ENCODE peak calls at places on chromosome 12, in four cellular contexts. One of them, this sample, is unnamed.

GRCh38 chr12:26106347-26106746 is 18.5 kb downstream of the BHLHE41 start:
- ATAC-seq in upper lobe of left lung: no peak
- ATAC-seq in K562: no peak
- ATAC-seq in HepG2: no peak
- ATAC-seq in this sample: no peak

GRCh38 chr12:67759829-67760228 is 111.3 kb downstream of the DYRK2 start:
- ATAC-seq in HepG2: no peak
- ATAC-seq in upper lobe of left lung: no peak
- ATAC-seq in K562: no peak
- ATAC-seq in this sample: no peak

GRCh38 chr12:118358607-118359540 is 13.8 kb downstream of the TAOK3 start:
- ATAC-seq in K562: peak; percentile 67
- ATAC-seq in upper lobe of left lung: peak; percentile 67
- ATAC-seq in HepG2: no peak
- ATAC-seq in this sample: no peak

GRCh38 chr12:127450822-127451221 is 816.1 kb upstream of the TMEM132C start:
- ATAC-seq in upper lobe of left lung: no peak
- ATAC-seq in HepG2: no peak
- ATAC-seq in K562: no peak
- ATAC-seq in this sample: no peak

GRCh38 chr12:89305373-89305772 is 46.9 kb downstream of the DUSP6 start:
- ATAC-seq in HepG2: no peak
- ATAC-seq in upper lobe of left lung: no peak
- ATAC-seq in K562: no peak
- ATAC-seq in this sample: no peak

GRCh38 chr12:54159140-54159539 is 29.6 kb downstream of the SMUG1 start:
- ATAC-seq in HepG2: peak; percentile 95
- ATAC-seq in upper lobe of left lung: no peak
- ATAC-seq in K562: peak; percentile 98
- ATAC-seq in this sample: no peak

GRCh38 chr12:110314308-110314707 is 33.3 kb downstream of the ATP2A2 start:
- ATAC-seq in K562: no peak
- ATAC-seq in HepG2: no peak
- ATAC-seq in upper lobe of left lung: no peak
- ATAC-seq in this sample: no peak

GRCh38 chr12:119594399-119594730 is 791 bp downstream of the TMEM233 start:
- ATAC-seq in upper lobe of left lung: peak; percentile 50
- ATAC-seq in HepG2: peak; percentile 56
- ATAC-seq in K562: no peak
- ATAC-seq in this sample: no peak

GRCh38 chr12:130909111-130909510 is 37.2 kb downstream of the RAN start:
- ATAC-seq in upper lobe of left lung: no peak
- ATAC-seq in K562: no peak
- ATAC-seq in HepG2: no peak
- ATAC-seq in this sample: no peak

GRCh38 chr12:106118-106561 is 39.6 kb downstream of the IQSEC3 start:
- ATAC-seq in K562: peak; percentile 6
- ATAC-seq in upper lobe of left lung: no peak
- ATAC-seq in HepG2: peak; percentile 49
- ATAC-seq in this sample: no peak

GRCh38 chr12:21828779-21829178 is 54.3 kb upstream of the KCNJ8 start:
- ATAC-seq in HepG2: no peak
- ATAC-seq in upper lobe of left lung: peak; percentile 16
- ATAC-seq in K562: no peak
- ATAC-seq in this sample: peak; percentile 69

GRCh38 chr12:20398720-20399119 is 30.4 kb downstream of the PDE3A start:
- ATAC-seq in upper lobe of left lung: peak; percentile 34
- ATAC-seq in K562: no peak
- ATAC-seq in HepG2: no peak
- ATAC-seq in this sample: no peak

GRCh38 chr12:17503742-17504141 is 586.3 kb downstream of the RERGL start:
- ATAC-seq in HepG2: no peak
- ATAC-seq in K562: no peak
- ATAC-seq in upper lobe of left lung: no peak
- ATAC-seq in this sample: no peak

GRCh38 chr12:58509116-58509885 is 411.0 kb downstream of the LRIG3 start:
- ATAC-seq in K562: no peak
- ATAC-seq in upper lobe of left lung: no peak
- ATAC-seq in HepG2: no peak
- ATAC-seq in this sample: no peak

GRCh38 chr12:103966736-103967135 is 1.1 kb downstream of the TDG start:
- ATAC-seq in HepG2: no peak
- ATAC-seq in upper lobe of left lung: no peak
- ATAC-seq in K562: no peak
- ATAC-seq in this sample: no peak

GRCh38 chr12:103973909-103974308 is 8.2 kb downstream of the TDG start:
- ATAC-seq in upper lobe of left lung: no peak
- ATAC-seq in HepG2: no peak
- ATAC-seq in K562: peak; percentile 17
- ATAC-seq in this sample: no peak

GRCh38 chr12:103965590-103966407 is at the start of gene TDG:
- ATAC-seq in K562: peak; percentile 94
- ATAC-seq in HepG2: peak; percentile 99
- ATAC-seq in upper lobe of left lung: peak; percentile 99
- ATAC-seq in this sample: peak; percentile 99

GRCh38 chr12:103965255-103965589 is 450 bp upstream of the TDG start:
- ATAC-seq in K562: no peak
- ATAC-seq in upper lobe of left lung: no peak
- ATAC-seq in HepG2: no peak
- ATAC-seq in this sample: no peak

DNA sequence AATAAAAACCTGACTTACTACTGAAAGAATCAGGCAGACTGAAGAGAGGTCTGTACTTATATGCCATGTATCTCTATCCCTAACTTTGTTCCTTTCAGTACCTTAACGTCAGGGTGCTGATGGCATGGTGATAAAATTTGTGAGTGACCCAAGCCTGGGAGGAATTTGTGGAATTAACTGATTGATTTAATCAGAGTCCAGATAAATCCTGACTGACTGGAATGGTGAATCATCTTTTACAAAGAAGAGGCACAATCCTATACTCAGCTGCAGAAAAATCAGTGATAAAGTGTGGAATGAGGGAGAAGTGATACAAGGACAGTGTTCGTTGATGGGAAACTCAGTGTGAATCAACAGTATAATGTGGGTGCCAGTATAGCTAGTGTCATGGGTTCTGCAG is 3.7 kb downstream of the TDG start:
- ATAC-seq in upper lobe of left lung: no peak
- ATAC-seq in HepG2: no peak
- ATAC-seq in K562: no peak
- ATAC-seq in this sample: no peak
- TF ChIP-seq POLR2AphosphoS5 in upper lobe of left lung: no peak
- TF ChIP-seq POLR2AphosphoS5 in HepG2: no peak
- TF ChIP-seq POLR2AphosphoS5 in K562: no peak
- TF ChIP-seq POLR2AphosphoS5 in this sample: no peak

GRCh38 chr12:94663702-94664101 is 13.3 kb upstream of the TMCC3 start:
- ATAC-seq in upper lobe of left lung: peak; percentile 68
- ATAC-seq in K562: no peak
- ATAC-seq in HepG2: no peak
- ATAC-seq in this sample: no peak

GRCh38 chr12:94670075-94670474 is 19.7 kb upstream of the TMCC3 start:
- ATAC-seq in upper lobe of left lung: no peak
- ATAC-seq in K562: no peak
- ATAC-seq in HepG2: no peak
- ATAC-seq in this sample: no peak

GRCh38 chr12:94667031-94667540 is 16.7 kb upstream of the TMCC3 start:
- ATAC-seq in upper lobe of left lung: no peak
- ATAC-seq in K562: no peak
- ATAC-seq in HepG2: no peak
- ATAC-seq in this sample: no peak

GRCh38 chr12:94663077-94663476 is 12.7 kb upstream of the TMCC3 start:
- ATAC-seq in K562: no peak
- ATAC-seq in upper lobe of left lung: no peak
- ATAC-seq in HepG2: no peak
- ATAC-seq in this sample: no peak

GRCh38 chr12:94666158-94666557 is 15.8 kb upstream of the TMCC3 start:
- ATAC-seq in HepG2: no peak
- ATAC-seq in upper lobe of left lung: no peak
- ATAC-seq in K562: no peak
- ATAC-seq in this sample: no peak
- TF ChIP-seq EP300 in HepG2: no peak
- TF ChIP-seq EP300 in upper lobe of left lung: no peak
- TF ChIP-seq EP300 in K562: no peak
- TF ChIP-seq EP300 in this sample: no peak

DNA sequence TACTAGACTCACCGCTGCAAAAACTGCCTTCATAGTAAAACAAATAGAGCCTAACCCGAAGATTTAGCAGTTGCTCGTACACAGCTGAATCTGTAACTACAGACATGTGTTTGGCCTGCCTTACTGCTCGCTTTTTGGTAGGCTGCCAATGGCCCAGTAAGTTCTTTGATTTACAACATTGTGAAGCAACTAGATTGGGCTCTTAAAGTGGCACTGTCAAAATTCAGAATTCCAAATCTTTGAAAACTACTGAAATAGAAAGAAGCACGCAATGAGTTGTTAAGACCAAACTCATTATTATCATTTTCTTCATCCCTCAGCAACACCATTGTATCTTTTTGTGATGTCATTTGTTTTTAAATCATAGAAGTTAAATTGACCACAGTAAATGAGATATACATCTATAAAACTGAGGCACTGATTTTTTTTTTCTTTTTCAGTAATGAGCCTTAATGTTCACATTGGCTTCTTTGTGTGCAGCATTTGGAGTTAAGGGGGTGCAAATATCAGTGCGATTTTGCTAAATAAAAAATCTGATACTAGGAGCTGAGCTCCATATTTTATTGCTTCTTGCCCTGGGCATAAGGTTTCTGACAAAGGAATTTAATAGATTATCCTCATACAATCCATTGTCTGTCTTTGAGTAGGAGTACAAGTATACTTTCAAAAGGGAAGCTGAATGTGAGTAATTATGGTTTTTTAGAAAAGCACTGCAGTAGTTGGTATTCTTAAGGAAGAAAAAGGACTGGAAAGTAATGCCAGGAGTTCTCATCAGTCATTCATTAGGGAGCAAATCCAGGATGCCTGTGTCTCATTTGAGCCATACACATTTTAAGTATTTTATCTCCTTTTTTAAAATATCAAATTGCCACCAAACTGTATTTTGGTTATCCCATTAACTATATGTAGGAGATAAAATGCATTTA is 138.5 kb downstream of the KICS2 start:
- ATAC-seq in HepG2: no peak
- ATAC-seq in upper lobe of left lung: peak; percentile 86
- ATAC-seq in K562: no peak
- ATAC-seq in this sample: peak; percentile 86
- TF ChIP-seq POLR2AphosphoS5 in HepG2: no peak
- TF ChIP-seq POLR2AphosphoS5 in upper lobe of left lung: no peak
- TF ChIP-seq POLR2AphosphoS5 in K562: no peak
- TF ChIP-seq POLR2AphosphoS5 in this sample: peak; percentile 84

GRCh38 chr12:71456316-71456715 is 16.7 kb downstream of the LGR5 start:
- ATAC-seq in HepG2: no peak
- ATAC-seq in upper lobe of left lung: no peak
- ATAC-seq in K562: no peak
- ATAC-seq in this sample: no peak
- TF ChIP-seq EP300 in HepG2: no peak
- TF ChIP-seq EP300 in upper lobe of left lung: no peak
- TF ChIP-seq EP300 in K562: no peak
- TF ChIP-seq EP300 in this sample: no peak

GRCh38 chr12:10719482-10719881 is 3.6 kb downstream of the YBX3 start:
- ATAC-seq in HepG2: no peak
- ATAC-seq in upper lobe of left lung: no peak
- ATAC-seq in K562: no peak
- ATAC-seq in this sample: no peak

GRCh38 chr12:10720974-10721565 is 2.1 kb downstream of the YBX3 start:
- ATAC-seq in upper lobe of left lung: no peak
- ATAC-seq in HepG2: no peak
- ATAC-seq in K562: no peak
- ATAC-seq in this sample: no peak

GRCh38 chr12:10721654-10722501 is 1.2 kb downstream of the YBX3 start:
- ATAC-seq in HepG2: peak; percentile 66
- ATAC-seq in K562: peak; percentile 65
- ATAC-seq in upper lobe of left lung: peak; percentile 93
- ATAC-seq in this sample: peak; percentile 94

GRCh38 chr12:10722905-10723866 is at the start of gene YBX3:
- ATAC-seq in upper lobe of left lung: peak; percentile 88
- ATAC-seq in HepG2: peak; percentile 87
- ATAC-seq in K562: peak; percentile 90
- ATAC-seq in this sample: peak; percentile 75

GRCh38 chr12:10722502-10722904 is 620 bp downstream of the YBX3 start:
- ATAC-seq in upper lobe of left lung: peak; percentile 68
- ATAC-seq in K562: peak; percentile 67
- ATAC-seq in HepG2: peak; percentile 67
- ATAC-seq in this sample: peak; percentile 44
- TF ChIP-seq POLR2AphosphoS5 in upper lobe of left lung: no peak
- TF ChIP-seq POLR2AphosphoS5 in K562: no peak
- TF ChIP-seq POLR2AphosphoS5 in HepG2: peak; percentile 4
- TF ChIP-seq POLR2AphosphoS5 in this sample: peak; percentile 49

This sample was measured in gastroesophageal sphincter.